ENCODE peak calls at places on chromosomes 12 and 14, in eight cellular contexts. One of them, this sample, is unnamed. For H3K36me3, the result is how much of the 10 kb centered on the place peaks cover.

GRCh38 chr14:69041783-69042182 is 62.7 kb upstream of the ACTN1 start:
- DNase-seq in CD8-positive, alpha-beta memory T cell: no peak
- DNase-seq in brain microvascular endothelial cell: no peak
- DNase-seq in adrenal gland: no peak
- DNase-seq in fibroblast of lung: no peak
- DNase-seq in mammary epithelial cell: no peak
- DNase-seq in heart right ventricle: no peak
- DNase-seq in CD8-positive, alpha-beta T cell: no peak
- DNase-seq in this sample: no peak

GRCh38 chr14:71202881-71203280 is 295.6 kb downstream of the PCNX1 start:
- DNase-seq in CD8-positive, alpha-beta memory T cell: no peak
- DNase-seq in brain microvascular endothelial cell: no peak
- DNase-seq in adrenal gland: no peak
- DNase-seq in fibroblast of lung: peak
- DNase-seq in mammary epithelial cell: no peak
- DNase-seq in heart right ventricle: no peak
- DNase-seq in CD8-positive, alpha-beta T cell: no peak
- DNase-seq in this sample: no peak

GRCh38 chr14:54815531-54815930 is 87.1 kb downstream of the GCH1 start:
- DNase-seq in CD8-positive, alpha-beta memory T cell: no peak
- DNase-seq in brain microvascular endothelial cell: no peak
- DNase-seq in adrenal gland: no peak
- DNase-seq in fibroblast of lung: no peak
- DNase-seq in mammary epithelial cell: no peak
- DNase-seq in heart right ventricle: no peak
- DNase-seq in CD8-positive, alpha-beta T cell: no peak
- DNase-seq in this sample: no peak

GRCh38 chr14:69877492-69877891 is 1.7 kb upstream of the SMOC1 start:
- DNase-seq in CD8-positive, alpha-beta memory T cell: no peak
- DNase-seq in brain microvascular endothelial cell: peak
- DNase-seq in adrenal gland: no peak
- DNase-seq in fibroblast of lung: peak
- DNase-seq in mammary epithelial cell: peak
- DNase-seq in heart right ventricle: no peak
- DNase-seq in CD8-positive, alpha-beta T cell: no peak
- DNase-seq in this sample: peak

GRCh38 chr12:2324375-2324774 is 271.6 kb downstream of the CACNA1C start:
- DNase-seq in CD8-positive, alpha-beta memory T cell: no peak
- DNase-seq in brain microvascular endothelial cell: no peak
- DNase-seq in adrenal gland: peak
- DNase-seq in fibroblast of lung: peak
- DNase-seq in mammary epithelial cell: no peak
- DNase-seq in heart right ventricle: no peak
- DNase-seq in CD8-positive, alpha-beta T cell: no peak
- DNase-seq in this sample: peak

GRCh38 chr12:124768462-124769165 is 95.0 kb downstream of the SCARB1 start:
- DNase-seq in CD8-positive, alpha-beta memory T cell: no peak
- DNase-seq in brain microvascular endothelial cell: no peak
- DNase-seq in adrenal gland: no peak
- DNase-seq in fibroblast of lung: peak
- DNase-seq in mammary epithelial cell: no peak
- DNase-seq in heart right ventricle: no peak
- DNase-seq in CD8-positive, alpha-beta T cell: no peak
- DNase-seq in this sample: peak

GRCh38 chr14:37443461-37443860 is 151.6 kb downstream of the FOXA1 start:
- DNase-seq in CD8-positive, alpha-beta memory T cell: no peak
- DNase-seq in brain microvascular endothelial cell: no peak
- DNase-seq in adrenal gland: no peak
- DNase-seq in fibroblast of lung: peak
- DNase-seq in mammary epithelial cell: no peak
- DNase-seq in heart right ventricle: no peak
- DNase-seq in CD8-positive, alpha-beta T cell: no peak
- DNase-seq in this sample: no peak

GRCh38 chr14:104715416-104715815 is 8.6 kb upstream of the ADSS1 start:
- DNase-seq in CD8-positive, alpha-beta memory T cell: no peak
- DNase-seq in brain microvascular endothelial cell: no peak
- DNase-seq in adrenal gland: no peak
- DNase-seq in fibroblast of lung: no peak
- DNase-seq in mammary epithelial cell: no peak
- DNase-seq in heart right ventricle: no peak
- DNase-seq in CD8-positive, alpha-beta T cell: no peak
- DNase-seq in this sample: no peak

GRCh38 chr14:92600318-92601053 is 86.9 kb downstream of the RIN3 start:
- DNase-seq in CD8-positive, alpha-beta memory T cell: no peak
- DNase-seq in brain microvascular endothelial cell: peak
- DNase-seq in adrenal gland: peak
- DNase-seq in fibroblast of lung: peak
- DNase-seq in mammary epithelial cell: peak
- DNase-seq in heart right ventricle: no peak
- DNase-seq in CD8-positive, alpha-beta T cell: no peak
- DNase-seq in this sample: no peak

GRCh38 chr14:95935228-95935822 is 58.7 kb downstream of the TUNAR start:
- DNase-seq in CD8-positive, alpha-beta memory T cell: no peak
- DNase-seq in brain microvascular endothelial cell: peak
- DNase-seq in adrenal gland: peak
- DNase-seq in fibroblast of lung: peak
- DNase-seq in mammary epithelial cell: peak
- DNase-seq in heart right ventricle: no peak
- DNase-seq in CD8-positive, alpha-beta T cell: no peak
- DNase-seq in this sample: peak

GRCh38 chr12:608413-608812 is 54.8 kb downstream of the NINJ2 start:
- DNase-seq in CD8-positive, alpha-beta memory T cell: no peak
- DNase-seq in brain microvascular endothelial cell: no peak
- DNase-seq in adrenal gland: no peak
- DNase-seq in fibroblast of lung: no peak
- DNase-seq in mammary epithelial cell: no peak
- DNase-seq in heart right ventricle: no peak
- DNase-seq in CD8-positive, alpha-beta T cell: no peak
- DNase-seq in this sample: no peak

GRCh38 chr14:105839425-105840265 is 313.3 kb downstream of the TMEM121 start:
- DNase-seq in CD8-positive, alpha-beta memory T cell: no peak
- DNase-seq in brain microvascular endothelial cell: no peak
- DNase-seq in adrenal gland: no peak
- DNase-seq in fibroblast of lung: no peak
- DNase-seq in mammary epithelial cell: no peak
- DNase-seq in heart right ventricle: no peak
- DNase-seq in CD8-positive, alpha-beta T cell: no peak
- DNase-seq in this sample: no peak

GRCh38 chr12:13523926-13524325 is 327.4 kb downstream of the EMP1 start:
- DNase-seq in CD8-positive, alpha-beta memory T cell: no peak
- DNase-seq in brain microvascular endothelial cell: no peak
- DNase-seq in adrenal gland: no peak
- DNase-seq in fibroblast of lung: no peak
- DNase-seq in mammary epithelial cell: no peak
- DNase-seq in heart right ventricle: no peak
- DNase-seq in CD8-positive, alpha-beta T cell: no peak
- DNase-seq in this sample: no peak

GRCh38 chr12:80636832-80637231 is 70.6 kb upstream of the MYF6 start:
- DNase-seq in CD8-positive, alpha-beta memory T cell: no peak
- DNase-seq in brain microvascular endothelial cell: peak
- DNase-seq in adrenal gland: no peak
- DNase-seq in fibroblast of lung: no peak
- DNase-seq in mammary epithelial cell: no peak
- DNase-seq in heart right ventricle: no peak
- DNase-seq in CD8-positive, alpha-beta T cell: no peak
- DNase-seq in this sample: no peak

GRCh38 chr12:76341436-76342030 is 6.7 kb downstream of the BBS10 start:
- DNase-seq in CD8-positive, alpha-beta memory T cell: no peak
- DNase-seq in brain microvascular endothelial cell: no peak
- DNase-seq in adrenal gland: no peak
- DNase-seq in fibroblast of lung: peak
- DNase-seq in mammary epithelial cell: peak
- DNase-seq in heart right ventricle: no peak
- DNase-seq in CD8-positive, alpha-beta T cell: no peak
- DNase-seq in this sample: no peak

GRCh38 chr12:23139026-23139425 is 514.1 kb downstream of the ETNK1 start:
- DNase-seq in CD8-positive, alpha-beta memory T cell: no peak
- DNase-seq in brain microvascular endothelial cell: peak
- DNase-seq in adrenal gland: no peak
- DNase-seq in fibroblast of lung: peak
- DNase-seq in mammary epithelial cell: no peak
- DNase-seq in heart right ventricle: no peak
- DNase-seq in CD8-positive, alpha-beta T cell: no peak
- DNase-seq in this sample: no peak

GRCh38 chr14:50388256-50388931 is 8.3 kb downstream of the CDKL1 start:
- DNase-seq in CD8-positive, alpha-beta memory T cell: no peak
- DNase-seq in brain microvascular endothelial cell: no peak
- DNase-seq in adrenal gland: peak
- DNase-seq in fibroblast of lung: no peak
- DNase-seq in mammary epithelial cell: no peak
- DNase-seq in heart right ventricle: no peak
- DNase-seq in CD8-positive, alpha-beta T cell: no peak
- DNase-seq in this sample: no peak

GRCh38 chr12:108724054-108724889 is 7.0 kb downstream of the CORO1C start:
- DNase-seq in CD8-positive, alpha-beta memory T cell: no peak
- DNase-seq in brain microvascular endothelial cell: peak
- DNase-seq in adrenal gland: peak
- DNase-seq in fibroblast of lung: peak
- DNase-seq in mammary epithelial cell: peak
- DNase-seq in heart right ventricle: no peak
- DNase-seq in CD8-positive, alpha-beta T cell: no peak
- DNase-seq in this sample: peak
- H3K4me3 ChIP-seq in CD8-positive, alpha-beta memory T cell: no peak
- H3K4me3 ChIP-seq in brain microvascular endothelial cell: no peak
- H3K4me3 ChIP-seq in adrenal gland: no peak
- H3K4me3 ChIP-seq in fibroblast of lung: no peak
- H3K4me3 ChIP-seq in mammary epithelial cell: no peak
- H3K4me3 ChIP-seq in heart right ventricle: no peak
- H3K4me3 ChIP-seq in CD8-positive, alpha-beta T cell: no peak
- H3K4me3 ChIP-seq in this sample: no peak

DNA sequence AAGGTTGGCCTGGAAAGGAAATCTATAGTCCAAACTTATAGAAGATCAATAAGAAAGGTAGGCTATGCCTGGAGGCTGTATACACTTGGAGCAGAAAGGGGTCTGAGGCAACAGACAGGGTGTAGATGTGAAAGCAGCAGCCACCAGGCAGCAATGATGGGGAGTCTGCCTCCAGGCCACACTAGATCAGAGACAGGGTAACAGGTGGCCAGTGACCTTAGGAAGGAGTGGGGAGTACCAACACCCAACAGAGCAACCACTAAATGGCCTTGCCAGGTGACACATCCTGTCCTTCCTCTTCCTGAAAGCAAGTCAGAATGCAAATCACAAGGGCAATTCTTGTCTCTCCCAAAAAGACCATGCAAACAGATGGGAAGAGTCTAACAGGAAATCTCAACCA is 46.4 kb upstream of the NID2 start:
- DNase-seq in CD8-positive, alpha-beta memory T cell: no peak
- DNase-seq in brain microvascular endothelial cell: no peak
- DNase-seq in adrenal gland: no peak
- DNase-seq in fibroblast of lung: no peak
- DNase-seq in mammary epithelial cell: no peak
- DNase-seq in heart right ventricle: no peak
- DNase-seq in CD8-positive, alpha-beta T cell: no peak
- DNase-seq in this sample: no peak
- H3K36me3 ChIP-seq in CD8-positive, alpha-beta memory T cell: under half
- H3K36me3 ChIP-seq in brain microvascular endothelial cell: under half
- H3K36me3 ChIP-seq in adrenal gland: under half
- H3K36me3 ChIP-seq in fibroblast of lung: under half
- H3K36me3 ChIP-seq in mammary epithelial cell: under half
- H3K36me3 ChIP-seq in heart right ventricle: under half
- H3K36me3 ChIP-seq in CD8-positive, alpha-beta T cell: under half
- H3K36me3 ChIP-seq in this sample: under half

DNA sequence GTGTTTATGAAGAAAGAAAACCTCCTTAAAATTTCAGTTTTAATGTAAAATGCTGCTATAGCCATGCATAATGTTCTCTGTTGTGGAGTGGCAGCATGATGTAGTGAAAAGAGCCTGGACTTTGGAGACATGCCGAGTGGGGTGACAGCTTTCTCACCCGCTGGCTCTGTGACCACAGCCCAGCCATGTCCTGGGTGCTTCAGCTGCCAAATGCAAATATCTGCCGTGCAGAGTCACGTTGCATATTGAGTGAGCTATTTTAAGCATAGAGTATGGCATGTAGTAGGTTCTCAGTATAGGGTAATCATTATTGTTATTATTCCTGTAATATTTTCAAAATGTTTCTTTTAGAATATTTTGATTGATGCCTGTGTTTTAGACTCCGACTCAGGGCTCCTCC is 15.5 kb upstream of the TCTN2 start:
- DNase-seq in CD8-positive, alpha-beta memory T cell: no peak
- DNase-seq in brain microvascular endothelial cell: no peak
- DNase-seq in adrenal gland: no peak
- DNase-seq in fibroblast of lung: no peak
- DNase-seq in mammary epithelial cell: no peak
- DNase-seq in heart right ventricle: peak
- DNase-seq in CD8-positive, alpha-beta T cell: no peak
- DNase-seq in this sample: no peak
- H3K4me3 ChIP-seq in CD8-positive, alpha-beta memory T cell: no peak
- H3K4me3 ChIP-seq in brain microvascular endothelial cell: no peak
- H3K4me3 ChIP-seq in adrenal gland: no peak
- H3K4me3 ChIP-seq in fibroblast of lung: no peak
- H3K4me3 ChIP-seq in mammary epithelial cell: no peak
- H3K4me3 ChIP-seq in heart right ventricle: no peak
- H3K4me3 ChIP-seq in CD8-positive, alpha-beta T cell: no peak
- H3K4me3 ChIP-seq in this sample: no peak

GRCh38 chr14:101908795-101909194 is 55.6 kb upstream of the DYNC1H1 start:
- DNase-seq in CD8-positive, alpha-beta memory T cell: no peak
- DNase-seq in brain microvascular endothelial cell: no peak
- DNase-seq in adrenal gland: no peak
- DNase-seq in fibroblast of lung: no peak
- DNase-seq in mammary epithelial cell: no peak
- DNase-seq in heart right ventricle: no peak
- DNase-seq in CD8-positive, alpha-beta T cell: no peak
- DNase-seq in this sample: no peak

GRCh38 chr14:101906645-101907044 is 57.7 kb upstream of the DYNC1H1 start:
- DNase-seq in CD8-positive, alpha-beta memory T cell: no peak
- DNase-seq in brain microvascular endothelial cell: no peak
- DNase-seq in adrenal gland: no peak
- DNase-seq in fibroblast of lung: no peak
- DNase-seq in mammary epithelial cell: no peak
- DNase-seq in heart right ventricle: no peak
- DNase-seq in CD8-positive, alpha-beta T cell: no peak
- DNase-seq in this sample: no peak

GRCh38 chr14:101903111-101903561 is 61.2 kb upstream of the DYNC1H1 start:
- DNase-seq in CD8-positive, alpha-beta memory T cell: no peak
- DNase-seq in brain microvascular endothelial cell: no peak
- DNase-seq in adrenal gland: no peak
- DNase-seq in fibroblast of lung: no peak
- DNase-seq in mammary epithelial cell: no peak
- DNase-seq in heart right ventricle: peak
- DNase-seq in CD8-positive, alpha-beta T cell: no peak
- DNase-seq in this sample: no peak

GRCh38 chr14:101907619-101908018 is 56.8 kb upstream of the DYNC1H1 start:
- DNase-seq in CD8-positive, alpha-beta memory T cell: no peak
- DNase-seq in brain microvascular endothelial cell: no peak
- DNase-seq in adrenal gland: no peak
- DNase-seq in fibroblast of lung: no peak
- DNase-seq in mammary epithelial cell: no peak
- DNase-seq in heart right ventricle: no peak
- DNase-seq in CD8-positive, alpha-beta T cell: no peak
- DNase-seq in this sample: no peak

DNA sequence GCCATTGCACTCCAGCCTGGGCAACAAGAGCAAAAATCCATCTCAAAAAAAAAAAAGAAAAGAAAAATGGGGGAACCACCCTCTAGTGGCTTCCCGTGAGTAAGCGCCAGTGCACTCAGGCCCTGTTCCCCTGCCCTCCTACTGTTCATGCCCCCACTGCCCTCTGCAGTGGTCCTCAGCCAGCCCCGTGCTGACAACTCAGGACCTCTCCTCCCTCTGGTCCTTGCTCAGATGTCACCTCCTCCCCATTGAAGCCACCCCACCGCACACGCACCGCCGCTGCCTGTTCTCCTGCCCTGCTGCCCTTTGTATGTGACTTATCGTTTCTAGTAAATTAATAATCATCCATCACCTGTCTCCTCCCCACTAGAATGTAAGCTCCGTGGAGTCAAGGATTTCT is 58.8 kb upstream of the DYNC1H1 start:
- DNase-seq in CD8-positive, alpha-beta memory T cell: no peak
- DNase-seq in brain microvascular endothelial cell: no peak
- DNase-seq in adrenal gland: no peak
- DNase-seq in fibroblast of lung: no peak
- DNase-seq in mammary epithelial cell: no peak
- DNase-seq in heart right ventricle: no peak
- DNase-seq in CD8-positive, alpha-beta T cell: no peak
- DNase-seq in this sample: no peak
- H3K36me3 ChIP-seq in CD8-positive, alpha-beta memory T cell: half or more
- H3K36me3 ChIP-seq in brain microvascular endothelial cell: half or more
- H3K36me3 ChIP-seq in adrenal gland: half or more
- H3K36me3 ChIP-seq in fibroblast of lung: under half
- H3K36me3 ChIP-seq in mammary epithelial cell: under half
- H3K36me3 ChIP-seq in heart right ventricle: under half
- H3K36me3 ChIP-seq in CD8-positive, alpha-beta T cell: half or more
- H3K36me3 ChIP-seq in this sample: half or more